ENCODE peak calls at places on chromosome X, in ten cellular contexts. S is BE2C, Q is psoas muscle, Z is sigmoid colon, J is MM.1S, T is mucosa of descending colon, P is IMR-90, N is ascending aorta, W is lung, V is suprapubic skin. E is an unnamed sample.

GRCh38 chrX:102712216-102712966 is at the start of gene GPRASP2:
- DNase-seq in S (peak; percentile 34), Q (peak; percentile 47), Z (peak; percentile 81), J (no peak), T (peak; percentile 46), P (no peak), N (peak; percentile 67), W (peak; percentile 47), V (peak; percentile 69), E (no peak)

GRCh38 chrX:53695901-53696300 is 9.4 kb upstream of the HUWE1 start:
- DNase-seq in S (no peak), Q (no peak), Z (no peak), J (no peak), T (no peak), P (no peak), N (no peak), W (no peak), V (no peak), E (no peak)

GRCh38 chrX:107482046-107482445 is 32.6 kb downstream of the FRMPD3 start:
- DNase-seq in S (no peak), Q (no peak), Z (no peak), J (no peak), T (no peak), P (no peak), N (no peak), W (no peak), V (no peak), E (no peak)

GRCh38 chrX:151543706-151544105 is 19.8 kb upstream of the PASD1 start:
- DNase-seq in S (no peak), Q (no peak), Z (no peak), J (peak; percentile 24), T (no peak), P (no peak), N (no peak), W (no peak), V (no peak), E (peak; percentile 64)

GRCh38 chrX:44945736-44946135 is 72.7 kb downstream of the KDM6A start:
- DNase-seq in S (no peak), Q (no peak), Z (no peak), J (no peak), T (no peak), P (no peak), N (no peak), W (no peak), V (no peak), E (no peak)

GRCh38 chrX:46710425-46710824 is 48.5 kb downstream of the SLC9A7 start:
- DNase-seq in S (no peak), Q (no peak), Z (no peak), J (no peak), T (no peak), P (peak; percentile 62), N (no peak), W (no peak), V (no peak), E (peak; percentile 93)

GRCh38 chrX:21438792-21439191 is 64.6 kb downstream of the CNKSR2 start:
- DNase-seq in S (no peak), Q (no peak), Z (no peak), J (peak; percentile 44), T (no peak), P (no peak), N (no peak), W (no peak), V (no peak), E (no peak)

GRCh38 chrX:112819013-112819635 is 21.5 kb downstream of the AMOT start:
- DNase-seq in S (no peak), Q (no peak), Z (no peak), J (no peak), T (no peak), P (peak; percentile 89), N (no peak), W (no peak), V (no peak), E (peak; percentile 7)

GRCh38 chrX:111264397-111264796 is 5.9 kb downstream of the CAPN6 start:
- DNase-seq in S (no peak), Q (no peak), Z (no peak), J (no peak), T (no peak), P (no peak), N (no peak), W (no peak), V (no peak), E (no peak)

GRCh38 chrX:102745513-102746133 is 25.1 kb downstream of the GPRASP3 start:
- DNase-seq in S (no peak), Q (no peak), Z (peak; percentile 64), J (no peak), T (no peak), P (no peak), N (no peak), W (no peak), V (no peak), E (no peak)

GRCh38 chrX:138710866-138711331 is 618 bp downstream of the FGF13 start:
- DNase-seq in S (no peak), Q (peak; percentile 12), Z (peak; percentile 57), J (no peak), T (no peak), P (no peak), N (peak; percentile 59), W (no peak), V (no peak), E (no peak)

GRCh38 chrX:44344194-44344593 is 722 bp upstream of the EFHC2 start:
- DNase-seq in S (no peak), Q (peak; percentile 12), Z (no peak), J (peak; percentile 71), T (peak; percentile 24), P (no peak), N (no peak), W (peak; percentile 35), V (no peak), E (peak; percentile 2)

DNA sequence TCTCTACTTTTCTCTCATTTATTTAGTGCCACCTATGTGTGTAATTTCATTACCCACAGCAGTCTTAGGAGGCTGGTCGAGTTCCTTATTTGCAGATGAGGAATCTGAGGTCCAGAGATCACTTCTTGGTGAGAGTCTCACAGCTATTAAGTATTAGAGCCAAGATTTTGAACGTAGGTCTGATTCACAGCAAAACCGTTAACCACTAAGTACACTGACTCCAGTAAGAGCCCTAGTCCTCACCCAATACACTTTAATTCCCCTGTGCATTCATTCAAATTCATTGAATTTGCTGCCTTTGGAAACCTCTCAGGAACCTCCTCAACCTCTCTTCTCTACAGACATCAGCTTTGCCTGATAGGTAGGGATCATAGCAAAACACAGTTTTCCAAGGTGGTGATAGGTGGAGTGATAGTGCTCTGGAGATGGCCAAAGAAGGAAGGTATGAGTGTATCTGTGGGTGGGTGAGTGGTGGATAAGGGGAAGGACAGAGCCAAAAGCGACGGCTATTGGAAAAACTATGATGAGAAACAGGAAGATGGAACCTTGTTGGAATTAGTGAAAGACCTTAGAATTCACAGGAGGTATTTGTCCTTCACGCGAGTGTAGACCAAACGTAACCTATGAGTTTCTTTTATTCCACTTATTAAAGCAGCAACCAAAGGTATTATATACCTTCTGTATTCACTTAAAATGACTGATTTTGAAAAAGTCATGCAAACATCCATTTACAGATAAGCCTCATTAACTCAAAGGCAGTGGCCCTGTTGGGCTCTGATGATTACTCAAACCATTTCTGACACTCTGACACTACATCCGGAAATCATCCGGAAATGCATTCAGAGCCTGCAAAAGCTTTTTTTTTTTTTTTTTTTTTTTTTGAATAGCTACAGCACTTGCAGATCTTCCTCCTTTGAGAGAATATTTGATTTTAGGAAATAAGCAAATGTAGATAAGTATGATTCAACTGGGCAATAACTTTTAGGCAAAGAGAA is 6.3 kb downstream of the FMR1 start:
- DNase-seq in S (no peak), Q (no peak), Z (no peak), J (no peak), T (no peak), P (peak; percentile 4), N (no peak), W (no peak), V (no peak), E (no peak)
- H3K4me3 ChIP-seq in S (no peak overlapping the region), Q (no peak overlapping the region), Z (no peak overlapping the region), J (no peak overlapping the region), T (no peak overlapping the region), P (no peak overlapping the region), N (no peak overlapping the region), W (no peak overlapping the region), V (no peak overlapping the region), E (no peak overlapping the region)

GRCh38 chrX:70552174-70552704 is 107.6 kb downstream of the DLG3 start:
- DNase-seq in S (no peak), Q (no peak), Z (no peak), J (no peak), T (no peak), P (no peak), N (no peak), W (no peak), V (no peak), E (no peak)

GRCh38 chrX:70554523-70554922 is 109.9 kb downstream of the DLG3 start:
- DNase-seq in S (no peak), Q (no peak), Z (no peak), J (no peak), T (no peak), P (peak; percentile 1), N (no peak), W (no peak), V (no peak), E (no peak)

GRCh38 chrX:70553516-70553915 is 108.9 kb downstream of the DLG3 start:
- DNase-seq in S (no peak), Q (no peak), Z (no peak), J (peak; percentile 44), T (no peak), P (no peak), N (no peak), W (no peak), V (no peak), E (peak; percentile 17)

GRCh38 chrX:70554948-70555347 is 110.3 kb downstream of the DLG3 start:
- DNase-seq in S (no peak), Q (no peak), Z (no peak), J (no peak), T (no peak), P (no peak), N (no peak), W (no peak), V (no peak), E (no peak)

GRCh38 chrX:70554081-70554480 is 109.4 kb downstream of the DLG3 start:
- DNase-seq in S (no peak), Q (no peak), Z (no peak), J (peak; percentile 21), T (no peak), P (peak; percentile 28), N (no peak), W (no peak), V (no peak), E (peak; percentile 47)
- TF ChIP-seq CTCF in S (no peak), Q (no peak), Z (no peak), J (peak; percentile 18), T (no peak), P (peak; percentile 34), N (no peak), W (no peak), V (no peak), E (peak; percentile 4)

DNA sequence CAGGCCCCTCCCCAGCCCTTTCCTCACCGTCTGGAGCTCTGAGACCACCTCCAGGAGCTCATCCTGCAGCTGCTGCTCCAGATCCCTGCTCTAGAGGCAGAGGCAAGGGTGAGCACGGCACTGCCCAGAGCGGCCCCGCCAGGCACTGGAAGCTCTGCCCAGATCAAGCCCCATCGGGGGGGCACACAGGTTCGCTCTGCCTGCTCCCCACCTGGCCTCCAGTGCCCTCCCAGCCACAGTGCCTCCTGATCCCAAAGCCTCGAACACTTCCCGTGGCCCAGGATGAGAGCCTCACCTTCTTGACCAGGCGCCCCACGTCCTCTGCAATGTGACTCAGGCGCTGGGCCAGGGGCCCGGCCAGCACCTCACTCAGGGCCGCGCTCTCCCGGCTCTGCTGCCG is 5.0 kb downstream of the ARHGAP4 start:
- DNase-seq in S (no peak), Q (no peak), Z (no peak), J (no peak), T (no peak), P (no peak), N (no peak), W (no peak), V (no peak), E (no peak)
- H3K36me3 ChIP-seq in S (no peaks in the 10 kb centered on the region), Q (no peaks in the 10 kb centered on the region), Z (no peaks in the 10 kb centered on the region), J (no peaks in the 10 kb centered on the region), T (no peaks in the 10 kb centered on the region), P (no peaks in the 10 kb centered on the region), N (no peaks in the 10 kb centered on the region), W (no peaks in the 10 kb centered on the region), V (no peaks in the 10 kb centered on the region), E (no peaks in the 10 kb centered on the region)

GRCh38 chrX:19888419-19888879 is 1.0 kb upstream of the SH3KBP1 start:
- DNase-seq in S (peak; percentile 24), Q (no peak), Z (no peak), J (peak; percentile 37), T (peak; percentile 51), P (peak; percentile 77), N (no peak), W (no peak), V (no peak), E (peak; percentile 67)
- H3K4me3 ChIP-seq in S (peak overlapping the region; percentile 49), Q (peak overlapping the region; percentile 78), Z (peak overlapping the region; percentile 71), J (peak overlapping the region; percentile 65), T (no peak overlapping the region), P (peak overlapping the region; percentile 56), N (peak overlapping the region; percentile 92), W (peak overlapping the region; percentile 21), V (peak overlapping the region; percentile 70), E (peak overlapping the region; percentile 57)

E was measured in bronchial epithelial cell.